ENCODE peak calls at places on chromosomes 12 and 14, in four cellular contexts. D, S, L and N are unnamed samples.

GRCh38 chr14:63896278-63896720 is 43.5 kb downstream of the SYNE2 start:
- DNase-seq in D (peak), S (no peak), L (no peak), N (no peak)

GRCh38 chr12:109949089-109949488 is 47.1 kb downstream of the GIT2 start:
- DNase-seq in D (peak), S (peak), L (no peak), N (no peak)

GRCh38 chr14:40599726-40600125 is 1007.0 kb upstream of the LRFN5 start:
- DNase-seq in D (no peak), S (no peak), L (no peak), N (no peak)

GRCh38 chr12:57726884-57727757 is 11.4 kb downstream of the AGAP2 start:
- DNase-seq in D (peak), S (no peak), L (no peak), N (no peak)

GRCh38 chr12:107264667-107265066 is 171.3 kb upstream of the CRY1 start:
- DNase-seq in D (no peak), S (no peak), L (no peak), N (no peak)

GRCh38 chr12:93094988-93095737 is 166.1 kb upstream of the EEA1 start:
- DNase-seq in D (no peak), S (no peak), L (no peak), N (no peak)

GRCh38 chr14:88613552-88614010 is 50.7 kb downstream of the ZC3H14 start:
- DNase-seq in D (no peak), S (peak), L (no peak), N (no peak)

GRCh38 chr12:48197967-48198618 is 5.0 kb downstream of the OR10AD1 start:
- DNase-seq in D (peak), S (peak), L (peak), N (peak)

GRCh38 chr14:91261115-91261514 is 16.6 kb upstream of the GPR68 start:
- DNase-seq in D (no peak), S (no peak), L (no peak), N (no peak)

GRCh38 chr12:92927436-92928116 is 1.5 kb downstream of the EEA1 start:
- DNase-seq in D (no peak), S (no peak), L (no peak), N (no peak)

GRCh38 chr14:46054526-46054925 is 597.1 kb downstream of the RPL10L start:
- DNase-seq in D (no peak), S (no peak), L (no peak), N (no peak)

GRCh38 chr14:101358320-101358569 is 203.1 kb upstream of the DIO3 start:
- DNase-seq in D (no peak), S (no peak), L (no peak), N (no peak)

GRCh38 chr12:124883263-124883876 is 19.7 kb upstream of the SCARB1 start:
- DNase-seq in D (no peak), S (no peak), L (no peak), N (no peak)

GRCh38 chr12:108400481-108400880 is 61.4 kb upstream of the CMKLR1 start:
- DNase-seq in D (no peak), S (no peak), L (no peak), N (no peak)

GRCh38 chr14:60482743-60483142 is 3.1 kb downstream of the C14orf39 start:
- DNase-seq in D (no peak), S (no peak), L (no peak), N (no peak)

GRCh38 chr12:116247377-116247776 is 30.1 kb downstream of the MED13L start:
- DNase-seq in D (no peak), S (no peak), L (no peak), N (no peak)

GRCh38 chr14:105537580-105538474 is 11.4 kb downstream of the TMEM121 start:
- DNase-seq in D (peak), S (peak), L (no peak), N (no peak)

GRCh38 chr12:25518512-25518911 is 34.6 kb downstream of the LMNTD1 start:
- DNase-seq in D (no peak), S (no peak), L (no peak), N (no peak)

GRCh38 chr12:102965281-102966155 is 8.0 kb downstream of the ASCL1 start:
- DNase-seq in D (no peak), S (no peak), L (no peak), N (peak)

GRCh38 chr14:54652890-54653201 is 85.9 kb downstream of the SAMD4A start:
- DNase-seq in D (peak), S (no peak), L (no peak), N (no peak)

GRCh38 chr12:59118356-59118755 is 198.1 kb upstream of the LRIG3 start:
- DNase-seq in D (no peak), S (no peak), L (no peak), N (no peak)

GRCh38 chr12:66648336-66648735 is 30.5 kb downstream of the GRIP1 start:
- DNase-seq in D (no peak), S (no peak), L (no peak), N (no peak)

GRCh38 chr14:76486251-76486743 is 110.4 kb downstream of the ESRRB start:
- DNase-seq in D (peak), S (no peak), L (no peak), N (no peak)

GRCh38 chr14:79658224-79658623 is 553.1 kb downstream of the DIO2 start:
- DNase-seq in D (no peak), S (no peak), L (no peak), N (peak)

GRCh38 chr14:95493503-95493902 is 22.9 kb downstream of the SYNE3 start:
- DNase-seq in D (no peak), S (no peak), L (no peak), N (no peak)

GRCh38 chr12:105835505-105835904 is 303.2 kb downstream of the NUAK1 start:
- DNase-seq in D (no peak), S (no peak), L (no peak), N (no peak)

GRCh38 chr12:19419086-19419485 is 20.2 kb upstream of the AEBP2 start:
- DNase-seq in D (no peak), S (no peak), L (no peak), N (no peak)

GRCh38 chr12:19423531-19423930 is 15.8 kb upstream of the AEBP2 start:
- DNase-seq in D (no peak), S (no peak), L (no peak), N (no peak)

DNA sequence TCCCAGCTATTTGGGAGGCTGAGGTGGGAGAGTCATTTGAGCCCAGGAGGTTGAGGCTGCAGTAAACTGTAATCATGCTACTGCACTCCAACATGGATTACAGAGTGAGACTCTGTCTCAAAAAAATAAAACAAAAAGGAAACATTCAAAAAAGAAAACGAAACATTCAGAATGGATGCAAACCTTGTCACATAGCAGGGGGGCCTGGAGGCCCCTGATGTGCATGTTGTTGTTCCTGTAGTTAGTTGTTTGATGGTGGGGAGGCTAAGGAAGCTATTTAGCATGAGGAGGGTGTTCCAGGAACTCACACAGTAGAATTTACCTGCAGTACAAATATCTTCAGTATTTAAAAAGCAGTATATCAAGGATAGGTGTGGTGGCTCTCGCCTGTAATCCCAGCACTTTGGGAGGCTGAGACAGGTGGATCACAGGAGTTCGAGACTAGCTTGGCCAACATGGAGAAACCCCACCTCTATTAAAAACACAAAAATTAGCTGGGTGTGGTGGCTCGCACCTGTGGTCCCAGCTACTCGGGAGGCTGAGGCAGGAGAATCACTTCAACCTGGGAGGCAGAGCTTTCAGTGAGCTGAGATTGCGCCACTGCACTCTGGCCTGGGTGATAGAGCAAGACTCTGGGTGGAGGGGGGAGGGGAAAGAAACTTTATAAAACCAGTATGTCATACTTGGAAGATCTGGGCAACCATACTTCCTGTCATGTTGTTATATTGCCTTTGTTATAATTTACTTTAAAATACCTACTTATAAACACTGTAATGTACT is 17.6 kb upstream of the AEBP2 start:
- DNase-seq in D (no peak), S (no peak), L (no peak), N (no peak)
- H3K27ac ChIP-seq in D (no peak), S (no peak), L (no peak), N (no peak)

GRCh38 chr14:52349731-52350130 is 35.6 kb downstream of the PTGER2 start:
- DNase-seq in D (no peak), S (no peak), L (no peak), N (no peak)

GRCh38 chr14:52351561-52352491 is 37.7 kb downstream of the PTGER2 start:
- DNase-seq in D (no peak), S (no peak), L (no peak), N (no peak)

GRCh38 chr14:52350445-52350844 is 36.3 kb downstream of the PTGER2 start:
- DNase-seq in D (no peak), S (no peak), L (no peak), N (no peak)

GRCh38 chr14:52352546-52352945 is 38.4 kb downstream of the PTGER2 start:
- DNase-seq in D (no peak), S (no peak), L (no peak), N (no peak)

DNA sequence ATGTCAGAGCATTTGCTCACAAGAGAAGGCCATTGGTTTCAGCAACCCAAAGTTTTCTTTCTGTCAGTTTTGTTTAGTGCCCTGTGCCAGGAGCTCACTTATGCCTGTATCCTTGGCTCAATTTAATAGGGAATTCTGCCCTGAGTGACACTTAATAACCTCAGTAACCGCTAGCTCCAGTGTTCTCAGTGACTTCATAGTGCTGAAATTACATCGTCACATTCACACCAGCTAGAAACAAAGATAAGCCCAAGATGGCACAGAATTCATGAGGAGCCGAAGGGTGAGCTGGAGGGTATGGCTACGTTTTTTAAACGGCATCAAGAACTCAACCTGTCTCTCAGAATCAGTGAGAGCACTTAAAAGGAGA is 37.1 kb downstream of the PTGER2 start:
- DNase-seq in D (no peak), S (no peak), L (no peak), N (no peak)
- H3K27ac ChIP-seq in D (no peak), S (peak), L (peak), N (no peak)

GRCh38 chr14:52391866-52392600 is 77.9 kb downstream of the PTGER2 start:
- DNase-seq in D (no peak), S (no peak), L (no peak), N (no peak)
- H3K27ac ChIP-seq in D (no peak), S (no peak), L (no peak), N (no peak)

GRCh38 chr12:114361992-114362391 is 44.0 kb downstream of the TBX5 start:
- DNase-seq in D (no peak), S (no peak), L (no peak), N (no peak)
- H3K27ac ChIP-seq in D (no peak), S (no peak), L (no peak), N (no peak)

DNA sequence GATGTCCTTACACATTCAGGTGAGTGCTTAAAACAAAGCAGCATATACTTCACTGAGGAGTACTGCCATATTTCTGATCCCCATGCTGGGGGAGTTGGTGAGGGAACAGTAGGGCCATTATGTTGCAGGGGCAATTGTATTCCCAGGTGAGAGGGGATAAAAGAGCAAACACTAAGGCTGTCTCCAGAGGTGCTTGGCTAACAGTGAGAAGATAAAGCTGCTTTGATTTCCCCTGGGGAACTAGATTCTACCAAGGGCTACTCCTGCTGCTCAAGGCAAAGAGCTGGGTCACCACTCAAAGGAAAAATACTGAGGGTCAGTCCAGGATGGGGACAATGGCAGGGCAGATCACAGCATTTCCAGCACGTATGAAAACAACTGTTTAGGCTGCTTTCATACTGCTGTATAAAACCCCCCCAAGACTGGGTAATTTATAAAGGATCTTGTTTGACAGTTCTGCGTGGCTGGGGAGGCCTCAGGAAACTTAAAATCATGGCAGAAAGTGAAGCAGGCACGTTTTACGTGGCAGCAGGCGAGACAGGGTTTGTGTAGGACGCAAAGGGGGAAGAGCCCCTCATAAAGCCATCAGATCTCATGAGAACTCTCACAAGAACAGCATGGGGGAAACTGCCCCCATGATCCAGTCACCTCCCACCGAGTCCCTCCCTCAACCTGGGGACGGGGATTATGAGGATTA is 47.8 kb upstream of the OR5AU1 start:
- DNase-seq in D (no peak), S (no peak), L (no peak), N (no peak)
- H3K27ac ChIP-seq in D (no peak), S (no peak), L (no peak), N (no peak)

GRCh38 chr12:49984960-49985359 is 12.2 kb downstream of the AQP6 start:
- DNase-seq in D (no peak), S (no peak), L (no peak), N (no peak)

GRCh38 chr12:49984476-49984890 is 11.7 kb downstream of the AQP6 start:
- DNase-seq in D (no peak), S (no peak), L (no peak), N (no peak)

GRCh38 chr12:49980501-49981158 is 7.9 kb downstream of the AQP6 start:
- DNase-seq in D (no peak), S (no peak), L (no peak), N (no peak)

GRCh38 chr12:49983892-49984291 is 11.1 kb downstream of the AQP6 start:
- DNase-seq in D (no peak), S (no peak), L (no peak), N (no peak)

GRCh38 chr12:49982246-49983229 is 9.8 kb downstream of the AQP6 start:
- DNase-seq in D (no peak), S (no peak), L (no peak), N (no peak)
- H3K27ac ChIP-seq in D (no peak), S (no peak), L (no peak), N (no peak)

DNA sequence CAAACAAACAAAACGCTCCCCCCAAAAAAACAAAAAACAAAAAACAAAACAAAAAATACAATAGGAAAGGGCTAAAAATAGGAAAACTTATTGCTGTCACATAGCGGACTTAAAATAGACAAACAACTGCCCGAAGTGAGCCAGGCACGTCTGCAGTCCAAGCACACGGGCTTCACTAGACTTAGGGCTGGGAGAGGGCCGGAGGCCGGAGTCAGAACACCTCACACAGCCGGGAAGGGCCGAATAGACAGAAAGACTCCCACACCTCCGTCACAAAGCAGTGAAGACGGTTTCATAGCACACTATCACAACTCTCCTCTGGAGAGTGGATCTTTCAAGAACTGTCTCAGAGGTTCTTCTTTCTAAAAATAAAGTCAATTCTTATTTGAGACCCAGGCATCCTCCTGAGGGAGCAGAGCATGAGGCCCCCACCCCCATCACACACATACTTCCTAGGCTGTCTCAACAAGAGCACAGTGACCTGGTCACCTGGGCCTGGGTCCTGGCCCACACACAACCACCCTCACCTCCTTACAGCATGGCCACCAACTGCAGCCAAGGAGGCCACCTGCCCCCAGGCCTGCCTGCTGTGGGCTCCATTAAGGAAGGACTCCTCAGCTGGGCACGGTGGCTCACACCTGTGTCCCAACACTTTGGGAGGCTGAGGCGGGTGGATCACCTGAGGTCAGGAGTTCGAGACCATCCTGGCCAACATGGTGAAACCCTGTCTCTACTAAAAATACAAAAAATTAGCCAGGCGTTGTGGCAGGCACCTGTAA is 6.7 kb downstream of the BAG5 start:
- DNase-seq in D (no peak), S (no peak), L (no peak), N (no peak)
- H3K27ac ChIP-seq in D (no peak), S (no peak), L (peak), N (no peak)

DNA sequence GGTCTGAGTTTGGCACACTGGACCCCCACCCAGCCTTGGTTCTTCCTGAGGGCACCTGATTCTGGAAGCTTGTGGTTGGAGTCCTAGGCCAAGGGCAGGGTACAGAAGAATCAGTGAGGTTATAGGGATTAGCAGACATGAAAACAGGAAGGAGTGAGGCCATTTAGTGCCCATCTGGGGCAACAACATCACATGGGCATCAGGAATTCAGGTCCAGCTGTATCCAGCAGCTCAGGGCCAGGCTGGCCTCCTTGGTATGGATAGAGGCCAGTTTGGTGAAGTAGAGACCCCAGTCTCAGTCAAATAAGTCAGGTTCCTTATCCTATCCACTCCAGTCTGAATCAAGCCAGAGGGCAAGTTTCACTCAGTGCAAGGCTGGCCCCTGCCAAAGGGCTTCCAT is 36.2 kb downstream of the RASAL1 start:
- DNase-seq in D (no peak), S (no peak), L (no peak), N (no peak)
- H3K27ac ChIP-seq in D (peak), S (no peak), L (no peak), N (no peak)

DNA sequence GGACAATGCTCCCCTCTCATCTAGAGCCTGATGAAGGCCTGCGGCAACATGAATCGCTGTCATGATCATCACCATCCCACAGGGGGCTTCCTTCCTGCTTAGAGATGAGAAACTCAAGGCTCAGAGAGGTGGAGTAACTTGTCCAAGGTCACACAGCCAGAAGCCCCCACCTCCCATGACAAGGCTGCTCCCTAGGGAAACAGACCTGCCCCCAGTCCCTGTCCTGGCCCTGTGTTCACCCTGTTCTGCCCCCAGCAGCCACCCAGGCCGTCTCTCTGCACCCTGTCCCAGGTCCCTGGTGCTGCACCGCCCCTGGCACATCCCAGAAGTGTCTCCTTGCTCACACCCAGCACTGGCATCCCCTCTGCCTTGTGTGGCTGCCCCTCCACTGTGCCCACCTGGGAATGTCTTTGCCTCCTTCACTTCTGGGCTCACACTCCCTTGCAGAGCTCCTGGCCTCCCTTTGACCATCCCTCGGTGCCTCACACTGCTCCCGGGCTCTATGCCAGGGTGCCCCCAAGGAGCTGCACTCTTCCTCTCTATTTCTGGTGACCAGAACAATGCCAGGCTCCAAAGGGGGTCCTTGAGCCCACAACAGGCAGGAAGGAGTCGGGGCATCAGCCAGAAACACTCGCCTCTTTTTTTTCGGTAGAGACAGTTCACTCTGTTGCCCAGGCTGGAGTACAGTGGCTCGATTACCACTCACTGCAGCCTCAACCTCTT is 70.5 kb downstream of the BCL11B start:
- DNase-seq in D (no peak), S (no peak), L (no peak), N (no peak)
- H3K27ac ChIP-seq in D (no peak), S (no peak), L (no peak), N (no peak)

GRCh38 chr12:121489874-121490273 is 90.0 kb downstream of the RNF34 start:
- DNase-seq in D (no peak), S (no peak), L (no peak), N (no peak)
- H3K27ac ChIP-seq in D (no peak), S (no peak), L (no peak), N (no peak)